ENCODE peak calls at places on chromosomes 2 and 18, in seven cellular contexts. P, W, N, L, D, V and E are unnamed samples.

GRCh38 chr2:40285391-40285790 is 166.5 kb downstream of the SLC8A1 start:
- DNase-seq in P (no peak), W (no peak), N (no peak), L (no peak), D (no peak), V (no peak), E (no peak)

GRCh38 chr2:237603718-237604362 is 13.3 kb upstream of the RAB17 start:
- DNase-seq in P (no peak), W (no peak), N (peak), L (peak), D (peak), V (peak), E (peak)

GRCh38 chr2:101827246-101827645 is 129.7 kb downstream of the MAP4K4 start:
- DNase-seq in P (no peak), W (no peak), N (no peak), L (no peak), D (peak), V (no peak), E (no peak)

GRCh38 chr2:207926133-207927076 is 98.9 kb downstream of the PLEKHM3 start:
- DNase-seq in P (no peak), W (peak), N (no peak), L (no peak), D (peak), V (no peak), E (no peak)

GRCh38 chr2:215614296-215614695 is 178.4 kb upstream of the FN1 start:
- DNase-seq in P (no peak), W (no peak), N (no peak), L (no peak), D (no peak), V (no peak), E (no peak)

GRCh38 chr2:78065366-78065765 is 543.2 kb upstream of the LRRTM4 start:
- DNase-seq in P (no peak), W (no peak), N (no peak), L (no peak), D (no peak), V (no peak), E (no peak)

GRCh38 chr2:65277791-65278449 is 50.3 kb downstream of the ACTR2 start:
- DNase-seq in P (no peak), W (no peak), N (no peak), L (no peak), D (no peak), V (no peak), E (peak)

GRCh38 chr18:75105551-75106254 is 103.2 kb downstream of the PTGR3 start:
- DNase-seq in P (no peak), W (no peak), N (no peak), L (no peak), D (no peak), V (no peak), E (no peak)

GRCh38 chr2:189128961-189129360 is 50.6 kb downstream of the COL5A2 start:
- DNase-seq in P (no peak), W (no peak), N (no peak), L (no peak), D (peak), V (no peak), E (no peak)

GRCh38 chr2:234081970-234082822 is 31.7 kb downstream of the SPP2 start:
- DNase-seq in P (no peak), W (no peak), N (no peak), L (no peak), D (no peak), V (no peak), E (no peak)

GRCh38 chr2:174794851-174795374 is 30.6 kb upstream of the CHRNA1 start:
- DNase-seq in P (no peak), W (no peak), N (no peak), L (no peak), D (peak), V (no peak), E (peak)

GRCh38 chr2:167890739-167891138 is 356.7 kb downstream of the STK39 start:
- DNase-seq in P (no peak), W (no peak), N (no peak), L (no peak), D (no peak), V (no peak), E (no peak)

GRCh38 chr2:48531141-48531648 is 1.2 kb downstream of the STON1 start:
- DNase-seq in P (no peak), W (peak), N (no peak), L (no peak), D (peak), V (no peak), E (peak)

GRCh38 chr18:23694642-23695430 is 5.6 kb downstream of the LAMA3 start:
- DNase-seq in P (no peak), W (no peak), N (no peak), L (no peak), D (no peak), V (no peak), E (no peak)

GRCh38 chr2:66198873-66199272 is 236.1 kb upstream of the MEIS1 start:
- DNase-seq in P (no peak), W (no peak), N (no peak), L (no peak), D (no peak), V (no peak), E (no peak)

GRCh38 chr2:165144315-165144714 is 59.5 kb downstream of the SCN3A start:
- DNase-seq in P (no peak), W (no peak), N (no peak), L (no peak), D (no peak), V (no peak), E (no peak)

GRCh38 chr2:176134978-176135575 is 5.6 kb downstream of the HOXD8 start:
- DNase-seq in P (no peak), W (peak), N (no peak), L (no peak), D (peak), V (no peak), E (no peak)

GRCh38 chr2:207319321-207319720 is 153.6 kb upstream of the KLF7 start:
- DNase-seq in P (no peak), W (no peak), N (no peak), L (no peak), D (no peak), V (no peak), E (peak)

GRCh38 chr2:219656523-219656922 is 29.1 kb downstream of the SLC4A3 start:
- DNase-seq in P (no peak), W (no peak), N (no peak), L (no peak), D (peak), V (no peak), E (no peak)

GRCh38 chr2:112474844-112475486 is 7.0 kb upstream of the TTL start:
- DNase-seq in P (no peak), W (no peak), N (no peak), L (no peak), D (peak), V (no peak), E (no peak)

GRCh38 chr2:64677530-64677929 is 23.8 kb upstream of the SERTAD2 start:
- DNase-seq in P (no peak), W (no peak), N (no peak), L (no peak), D (no peak), V (no peak), E (no peak)

GRCh38 chr2:180706694-180707093 is 273.7 kb upstream of the UBE2E3 start:
- DNase-seq in P (no peak), W (no peak), N (no peak), L (no peak), D (no peak), V (no peak), E (no peak)

GRCh38 chr2:156379069-156379468 is 46.5 kb upstream of the NR4A2 start:
- DNase-seq in P (no peak), W (no peak), N (no peak), L (peak), D (no peak), V (no peak), E (no peak)

DNA sequence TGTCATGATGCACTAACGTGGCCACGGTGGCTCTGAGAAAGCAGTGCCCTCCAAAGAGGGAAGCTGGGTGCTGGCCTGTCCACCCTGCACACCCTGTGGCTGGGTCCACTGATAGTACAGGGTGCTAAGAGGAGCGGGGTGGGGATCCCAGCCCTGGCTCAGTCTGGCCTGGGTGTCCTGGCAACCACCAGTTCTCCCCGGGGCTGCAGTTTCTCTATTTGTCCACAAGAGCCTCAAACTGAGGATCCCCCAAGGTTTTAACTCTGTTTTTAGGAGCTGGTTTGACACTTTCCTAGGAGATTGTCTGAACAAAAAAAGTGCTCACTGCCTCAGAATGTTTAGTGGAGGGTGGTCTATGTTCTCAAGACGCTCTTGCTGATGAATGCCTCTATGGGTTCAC is 29.0 kb downstream of the EDAR start:
- DNase-seq in P (no peak), W (no peak), N (no peak), L (no peak), D (no peak), V (no peak), E (no peak)
- TF ChIP-seq CTCF in P (no peak), W (no peak), N (no peak), L (no peak), D (no peak), V (no peak), E (no peak)

GRCh38 chr18:37470986-37471385 is 94.6 kb downstream of the CELF4 start:
- DNase-seq in P (no peak), W (no peak), N (no peak), L (no peak), D (no peak), V (no peak), E (no peak)

GRCh38 chr18:37476611-37477295 is 88.8 kb downstream of the CELF4 start:
- DNase-seq in P (no peak), W (no peak), N (no peak), L (no peak), D (no peak), V (no peak), E (no peak)

GRCh38 chr18:37481058-37481457 is 84.5 kb downstream of the CELF4 start:
- DNase-seq in P (no peak), W (no peak), N (no peak), L (no peak), D (no peak), V (no peak), E (no peak)

GRCh38 chr18:37471619-37472018 is 94.0 kb downstream of the CELF4 start:
- DNase-seq in P (no peak), W (no peak), N (no peak), L (no peak), D (no peak), V (no peak), E (no peak)

GRCh38 chr18:37476182-37476581 is 89.4 kb downstream of the CELF4 start:
- DNase-seq in P (peak), W (no peak), N (no peak), L (peak), D (no peak), V (no peak), E (peak)
- TF ChIP-seq CTCF in P (peak), W (no peak), N (no peak), L (peak), D (peak), V (no peak), E (peak)

GRCh38 chr2:214076527-214076926 is 334.3 kb upstream of the VWC2L start:
- DNase-seq in P (no peak), W (no peak), N (no peak), L (no peak), D (no peak), V (no peak), E (no peak)

GRCh38 chr2:214075446-214075845 is 335.4 kb upstream of the VWC2L start:
- DNase-seq in P (no peak), W (no peak), N (no peak), L (no peak), D (no peak), V (no peak), E (no peak)

GRCh38 chr2:214077727-214078126 is 333.1 kb upstream of the VWC2L start:
- DNase-seq in P (no peak), W (no peak), N (no peak), L (no peak), D (no peak), V (no peak), E (no peak)

GRCh38 chr2:214079032-214079431 is 331.8 kb upstream of the VWC2L start:
- DNase-seq in P (no peak), W (no peak), N (no peak), L (no peak), D (no peak), V (no peak), E (no peak)
- TF ChIP-seq CTCF in P (no peak), W (no peak), N (no peak), L (no peak), D (no peak), V (no peak), E (no peak)

GRCh38 chr2:230425377-230425776 is 9.4 kb downstream of the SP100 start:
- DNase-seq in P (no peak), W (no peak), N (no peak), L (no peak), D (no peak), V (no peak), E (no peak)
- TF ChIP-seq CTCF in P (no peak), W (no peak), N (no peak), L (no peak), D (no peak), V (no peak), E (no peak)

GRCh38 chr2:235087812-235088607 is 136.2 kb downstream of the SH3BP4 start:
- DNase-seq in P (no peak), W (peak), N (no peak), L (no peak), D (no peak), V (no peak), E (no peak)
- TF ChIP-seq CTCF in P (no peak), W (peak), N (no peak), L (no peak), D (peak), V (no peak), E (no peak)

GRCh38 chr2:170922683-170923494 is 6.2 kb upstream of the GORASP2 start:
- DNase-seq in P (no peak), W (no peak), N (no peak), L (peak), D (no peak), V (no peak), E (no peak)

GRCh38 chr2:170923799-170924198 is 5.3 kb upstream of the GORASP2 start:
- DNase-seq in P (no peak), W (no peak), N (no peak), L (no peak), D (no peak), V (no peak), E (no peak)

GRCh38 chr2:170925923-170926322 is 3.1 kb upstream of the GORASP2 start:
- DNase-seq in P (no peak), W (no peak), N (no peak), L (no peak), D (no peak), V (no peak), E (no peak)

GRCh38 chr2:170926743-170927297 is 2.2 kb upstream of the GORASP2 start:
- DNase-seq in P (no peak), W (no peak), N (no peak), L (no peak), D (no peak), V (no peak), E (no peak)

GRCh38 chr2:170924969-170925368 is 4.1 kb upstream of the GORASP2 start:
- DNase-seq in P (no peak), W (no peak), N (no peak), L (no peak), D (no peak), V (no peak), E (peak)
- TF ChIP-seq CTCF in P (no peak), W (no peak), N (no peak), L (no peak), D (no peak), V (no peak), E (no peak)

GRCh38 chr2:134375935-134376334 is 122.1 kb downstream of the MGAT5 start:
- DNase-seq in P (peak), W (peak), N (no peak), L (no peak), D (peak), V (no peak), E (no peak)
- TF ChIP-seq CTCF in P (peak), W (peak), N (no peak), L (peak), D (peak), V (no peak), E (no peak)

GRCh38 chr18:55465313-55465712 is 122.7 kb downstream of the TCF4 start:
- DNase-seq in P (no peak), W (no peak), N (no peak), L (no peak), D (no peak), V (no peak), E (no peak)
- TF ChIP-seq CTCF in P (no peak), W (no peak), N (no peak), L (no peak), D (no peak), V (no peak), E (no peak)

GRCh38 chr2:14752294-14752693 is 119.8 kb downstream of the LRATD1 start:
- DNase-seq in P (no peak), W (no peak), N (no peak), L (no peak), D (no peak), V (no peak), E (no peak)
- TF ChIP-seq CTCF in P (no peak), W (no peak), N (no peak), L (no peak), D (no peak), V (no peak), E (no peak)